ENCODE peak calls at places on chromosomes 5 and 9, in seven cellular contexts. X, J, Z, S, N, R and Y are unnamed samples. For H3K4me1 and H3K36me3, the result is how much of the 10 kb centered on the place peaks cover.

GRCh38 chr5:24188196-24188595 is 456.6 kb downstream of the CDH10 start:
- DNase-seq in J (no peak), S (no peak), N (no peak), X (no peak), R (no peak), Z (no peak), Y (no peak)

GRCh38 chr5:95460662-95461061 is 69.5 kb downstream of the FAM81B start:
- DNase-seq in S (no peak), Z (no peak), J (no peak), X (no peak), N (no peak), R (no peak), Y (no peak)

GRCh38 chr5:140524003-140524402 is 23.5 kb upstream of the EIF4EBP3 start:
- DNase-seq in N (no peak), S (no peak), R (no peak), J (no peak), Z (no peak), X (no peak), Y (no peak)

GRCh38 chr9:87527211-87527916 is 29.7 kb downstream of the DAPK1 start:
- DNase-seq in Z (no peak), J (no peak), R (no peak), X (no peak), N (no peak), S (no peak), Y (no peak)

GRCh38 chr5:31663519-31663918 is 24.6 kb downstream of the PDZD2 start:
- DNase-seq in S (peak), N (no peak), X (no peak), R (no peak), J (no peak), Z (no peak), Y (no peak)

GRCh38 chr5:943201-943873 is 50.7 kb downstream of the TRIP13 start:
- DNase-seq in R (peak), J (no peak), Z (no peak), X (no peak), N (no peak), S (no peak), Y (no peak)

GRCh38 chr5:181173420-181174342 is 26.3 kb downstream of the OR2V2 start:
- DNase-seq in S (no peak), X (no peak), N (peak), Z (peak), J (no peak), R (no peak), Y (peak)

GRCh38 chr5:100901851-100902341 is 1.2 kb downstream of the ST8SIA4 start:
- DNase-seq in S (no peak), Z (no peak), X (peak), N (peak), R (peak), J (peak), Y (no peak)

GRCh38 chr9:100437860-100438805 is 11.2 kb downstream of the MSANTD3 start:
- DNase-seq in X (peak), Z (peak), R (peak), S (peak), J (peak), N (peak), Y (peak)

GRCh38 chr9:89808801-89809200 is 204.0 kb downstream of the GADD45G start:
- DNase-seq in N (no peak), J (no peak), X (peak), R (no peak), S (no peak), Z (no peak), Y (no peak)

GRCh38 chr5:169027456-169028118 is 273.4 kb downstream of the SLIT3 start:
- DNase-seq in R (no peak), J (no peak), Z (no peak), X (no peak), N (no peak), S (no peak), Y (peak)

GRCh38 chr5:37665889-37666288 is 174.0 kb downstream of the GDNF start:
- DNase-seq in Z (no peak), N (no peak), X (peak), J (no peak), R (no peak), S (peak), Y (no peak)

GRCh38 chr9:27527702-27528277 is 1.8 kb downstream of the MOB3B start:
- DNase-seq in N (no peak), R (no peak), J (no peak), Z (no peak), X (no peak), S (no peak), Y (no peak)

GRCh38 chr9:127136081-127136879 is 13.8 kb upstream of the ANGPTL2 start:
- DNase-seq in N (no peak), Z (no peak), J (no peak), X (peak), R (no peak), S (no peak), Y (no peak)

GRCh38 chr9:122307925-122308324 is 43.2 kb downstream of the MRRF start:
- DNase-seq in X (peak), R (no peak), J (no peak), Z (no peak), N (no peak), S (no peak), Y (no peak)

GRCh38 chr5:161547573-161548471 is 1.3 kb upstream of the GABRB2 start:
- DNase-seq in R (peak), X (no peak), Z (no peak), J (peak), S (no peak), N (no peak), Y (no peak)

GRCh38 chr5:95930541-95930940 is 31.1 kb downstream of the ELL2 start:
- DNase-seq in S (no peak), Z (no peak), R (no peak), J (no peak), X (no peak), N (no peak), Y (no peak)

GRCh38 chr9:126423709-126424185 is 97.1 kb downstream of the MVB12B start:
- DNase-seq in R (peak), Z (no peak), S (no peak), N (no peak), X (no peak), J (no peak), Y (no peak)

GRCh38 chr9:347667-348292 is 133.1 kb downstream of the DOCK8 start:
- DNase-seq in J (peak), N (no peak), S (no peak), R (no peak), Z (peak), X (no peak), Y (peak)

GRCh38 chr9:8857330-8858249 is 1058.0 kb upstream of the DMAC1 start:
- DNase-seq in S (peak), N (no peak), J (peak), Z (no peak), R (peak), X (peak), Y (peak)

GRCh38 chr5:179307006-179307800 is 38.1 kb downstream of the ADAMTS2 start:
- DNase-seq in S (peak), X (no peak), R (peak), J (no peak), N (no peak), Z (no peak), Y (no peak)

GRCh38 chr9:134396825-134397224 is 70.6 kb downstream of the RXRA start:
- DNase-seq in J (no peak), X (no peak), Z (no peak), N (peak), S (no peak), R (no peak), Y (no peak)

GRCh38 chr5:79329453-79329852 is 93.5 kb downstream of the JMY start:
- DNase-seq in N (no peak), R (no peak), S (no peak), X (no peak), J (no peak), Z (no peak), Y (no peak)

GRCh38 chr9:95167998-95168397 is 149.5 kb downstream of the FANCC start:
- DNase-seq in S (no peak), J (peak), X (peak), N (peak), R (no peak), Z (peak), Y (peak)

GRCh38 chr9:132244582-132245455 is 83.0 kb downstream of the NTNG2 start:
- DNase-seq in Z (no peak), R (no peak), X (peak), N (no peak), J (no peak), S (no peak), Y (no peak)

GRCh38 chr5:12023614-12024241 is 119.5 kb upstream of the CTNND2 start:
- DNase-seq in X (no peak), J (peak), Z (peak), S (no peak), N (no peak), R (no peak), Y (no peak)

GRCh38 chr5:1974081-1974480 is 91.4 kb upstream of the IRX4 start:
- DNase-seq in S (no peak), R (no peak), J (no peak), Z (no peak), N (no peak), X (no peak), Y (no peak)

GRCh38 chr9:35905912-35906679 is at the start of gene HRCT1:
- DNase-seq in Z (no peak), N (no peak), S (peak), X (peak), R (peak), J (no peak), Y (no peak)

GRCh38 chr9:78543353-78543752 is 246.4 kb downstream of the PSAT1 start:
- DNase-seq in S (no peak), X (no peak), N (no peak), R (no peak), Z (no peak), J (no peak), Y (peak)

GRCh38 chr5:16454686-16455085 is 10.9 kb downstream of the ZNF622 start:
- DNase-seq in J (no peak), S (no peak), Z (peak), N (no peak), R (no peak), X (no peak), Y (no peak)

GRCh38 chr5:34007116-34007674 is 655 bp downstream of the AMACR start:
- DNase-seq in J (no peak), S (no peak), N (no peak), R (no peak), X (no peak), Z (no peak), Y (peak)

GRCh38 chr5:159100928-159101646 is 1.4 kb upstream of the EBF1 start:
- DNase-seq in N (no peak), S (no peak), Z (no peak), J (no peak), R (no peak), X (no peak), Y (no peak)

GRCh38 chr9:27985714-27986113 is 412.4 kb upstream of the C9orf72 start:
- DNase-seq in N (no peak), X (no peak), J (no peak), R (no peak), Z (no peak), S (no peak), Y (no peak)

GRCh38 chr5:173814053-173814452 is 74.1 kb upstream of the CPEB4 start:
- DNase-seq in S (no peak), Z (no peak), R (no peak), N (no peak), J (no peak), X (no peak), Y (no peak)
- H3K4me1 ChIP-seq in S (under half), Z (under half), R (under half), N (under half), J (under half), X (under half), Y (under half)

GRCh38 chr9:137088121-137088520 is 1.3 kb downstream of the MAN1B1 start:
- DNase-seq in S (no peak), J (no peak), Z (no peak), R (no peak), X (no peak), N (no peak), Y (no peak)
- H3K4me3 ChIP-seq in S (no peak), J (peak), Z (peak), R (no peak), X (no peak), N (peak), Y (no peak)

DNA sequence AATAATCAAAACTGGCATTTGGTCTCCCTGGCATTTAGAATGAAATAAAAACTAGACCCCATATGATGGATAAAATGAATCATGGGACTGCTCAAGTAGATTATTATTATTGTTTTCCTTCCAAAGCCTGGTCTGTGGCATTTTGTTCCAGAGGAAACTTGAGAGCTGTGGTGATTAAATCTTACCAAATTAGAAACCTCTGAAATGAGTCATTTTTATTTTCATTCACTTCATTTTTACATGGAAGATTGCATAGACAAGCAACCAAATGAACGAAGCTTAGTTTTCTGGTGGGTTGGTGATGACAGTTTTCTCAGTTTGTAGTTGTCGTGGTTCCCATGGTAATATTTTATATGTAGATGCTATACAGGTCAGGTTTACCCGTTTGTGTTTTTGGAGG is 23.4 kb downstream of the PAM start:
- DNase-seq in J (no peak), N (no peak), Z (no peak), S (no peak), R (no peak), X (no peak), Y (no peak)
- H3K36me3 ChIP-seq in J (under half), N (under half), Z (under half), S (under half), R (under half), X (under half), Y (under half)

GRCh38 chr5:35218981-35219380 is 11.3 kb downstream of the PRLR start:
- DNase-seq in Z (no peak), J (no peak), N (no peak), X (no peak), R (no peak), S (no peak), Y (no peak)

GRCh38 chr5:35229076-35230042 is 928 bp downstream of the PRLR start:
- DNase-seq in S (no peak), R (no peak), Z (no peak), N (no peak), J (peak), X (peak), Y (peak)

GRCh38 chr5:35220967-35221366 is 9.3 kb downstream of the PRLR start:
- DNase-seq in X (no peak), S (no peak), J (no peak), R (no peak), N (no peak), Z (no peak), Y (no peak)

GRCh38 chr5:35228304-35228703 is 2.0 kb downstream of the PRLR start:
- DNase-seq in Z (no peak), S (no peak), N (no peak), J (no peak), R (no peak), X (no peak), Y (no peak)

GRCh38 chr5:35223777-35224395 is 6.4 kb downstream of the PRLR start:
- DNase-seq in N (no peak), X (no peak), J (no peak), Z (no peak), R (no peak), S (no peak), Y (no peak)
- H3K4me1 ChIP-seq in N (under half), X (under half), J (under half), Z (under half), R (under half), S (under half), Y (under half)

GRCh38 chr5:4258170-4258569 is 662.5 kb downstream of the IRX1 start:
- DNase-seq in J (no peak), Z (no peak), R (no peak), S (no peak), X (no peak), N (no peak), Y (no peak)
- H3K4me3 ChIP-seq in J (no peak), Z (no peak), R (no peak), S (no peak), X (no peak), N (no peak), Y (no peak)

GRCh38 chr9:128887914-128888350 is 6.0 kb downstream of the LRRC8A start:
- DNase-seq in N (no peak), S (no peak), R (peak), Z (no peak), X (peak), J (no peak), Y (no peak)

GRCh38 chr9:128892223-128892892 is 10.4 kb downstream of the LRRC8A start:
- DNase-seq in X (peak), S (peak), N (peak), Z (peak), J (no peak), R (peak), Y (no peak)

GRCh38 chr9:128894764-128895163 is 12.8 kb downstream of the LRRC8A start:
- DNase-seq in S (no peak), J (no peak), R (no peak), Z (no peak), X (no peak), N (no peak), Y (no peak)

GRCh38 chr9:128893354-128893753 is 11.4 kb downstream of the LRRC8A start:
- DNase-seq in J (no peak), R (no peak), Z (no peak), X (no peak), N (no peak), S (no peak), Y (no peak)

GRCh38 chr9:128891354-128892222 is 9.7 kb downstream of the LRRC8A start:
- DNase-seq in R (peak), S (no peak), Z (no peak), N (no peak), J (no peak), X (no peak), Y (no peak)
- H3K36me3 ChIP-seq in R (under half), S (half or more), Z (half or more), N (under half), J (half or more), X (under half), Y (under half)

DNA sequence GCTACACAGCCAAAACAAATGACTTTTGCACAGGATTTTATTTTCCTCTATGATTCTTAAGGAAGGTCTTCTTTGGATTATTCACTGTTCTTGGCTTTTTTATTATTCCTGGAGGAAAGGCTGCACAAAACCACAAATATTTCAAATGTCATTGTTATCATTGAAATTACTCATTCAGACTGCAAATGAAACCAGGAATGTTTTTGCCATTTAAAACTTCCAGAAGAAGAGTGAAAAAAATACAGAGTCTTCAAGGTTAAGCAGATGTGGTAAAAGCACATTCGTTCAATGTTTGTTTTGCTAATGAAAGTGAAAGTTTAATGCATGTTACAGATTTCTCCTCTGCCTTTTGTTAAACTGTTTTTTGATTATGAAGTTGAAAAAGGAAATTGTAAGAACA is 238.2 kb downstream of the TLE4 start:
- DNase-seq in R (no peak), X (no peak), J (no peak), Z (no peak), N (no peak), S (no peak), Y (peak)
- H3K4me1 ChIP-seq in R (under half), X (under half), J (under half), Z (under half), N (under half), S (under half), Y (under half)

GRCh38 chr5:103005276-103005675 is 114.7 kb downstream of the GIN1 start:
- DNase-seq in Z (no peak), N (no peak), S (no peak), X (no peak), J (no peak), R (no peak), Y (no peak)
- H3K4me3 ChIP-seq in Z (no peak), N (no peak), S (no peak), X (no peak), J (no peak), R (no peak), Y (no peak)

DNA sequence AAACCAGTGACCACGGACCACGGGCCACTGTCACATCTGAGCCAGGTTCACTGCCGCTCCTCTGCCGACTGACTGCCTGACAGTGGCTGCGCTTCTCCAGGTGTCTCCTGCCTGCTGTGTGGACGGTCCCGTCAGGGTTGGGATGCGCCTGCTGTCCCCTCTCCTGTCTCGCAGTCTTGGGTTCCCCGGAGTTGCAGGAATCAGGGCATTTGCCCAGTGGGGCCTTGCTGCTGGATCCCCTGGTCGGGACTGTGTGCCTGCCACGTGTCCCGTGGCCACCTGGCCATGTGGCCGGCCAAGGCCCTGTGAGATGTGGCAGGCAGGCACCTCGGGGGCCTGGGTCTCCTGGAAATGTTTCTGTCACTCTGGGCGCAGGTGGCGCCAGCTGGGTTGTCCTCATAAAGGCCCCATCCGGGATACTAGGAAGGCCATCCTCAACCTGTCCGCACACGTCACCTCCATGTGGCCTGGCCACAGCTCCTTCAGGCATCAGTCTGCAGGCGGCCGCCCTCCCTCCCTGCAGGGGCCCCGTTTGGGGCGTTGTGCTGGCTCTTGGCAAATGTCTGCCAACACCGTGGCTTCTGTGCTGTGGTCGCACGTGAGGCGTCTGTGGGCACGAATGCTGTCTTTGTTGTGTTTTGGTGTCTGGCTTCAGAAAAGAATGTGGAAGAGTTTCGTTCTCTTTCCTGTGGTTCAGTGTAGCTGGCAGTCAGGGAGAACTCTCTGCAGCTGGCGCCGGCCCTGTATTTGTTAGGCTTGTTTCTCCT is 6.4 kb upstream of the TOR4A start:
- DNase-seq in R (no peak), Z (no peak), S (no peak), J (no peak), N (no peak), X (no peak), Y (no peak)
- H3K36me3 ChIP-seq in R (under half), Z (half or more), S (half or more), J (half or more), N (under half), X (under half), Y (under half)

GRCh38 chr5:157184117-157184516 is 3.5 kb downstream of the ITK start:
- DNase-seq in J (no peak), S (no peak), N (no peak), Z (no peak), X (no peak), R (no peak), Y (no peak)
- H3K4me1 ChIP-seq in J (under half), S (under half), N (half or more), Z (under half), X (under half), R (under half), Y (under half)